ENCODE peak calls at places on chromosomes 7 and 10, in ten cellular contexts. One of them, this sample, is unnamed.

GRCh38 chr7:130151591-130152269 is 53.5 kb downstream of the TMEM209 start:
- DNase-seq in OCI-LY7: no peak
- DNase-seq in mesendoderm: no peak
- DNase-seq in Panc1: no peak
- DNase-seq in A549: no peak
- DNase-seq in WERI-Rb-1: no peak
- DNase-seq in PC-9: no peak
- DNase-seq in HCT116: no peak
- DNase-seq in CD8-positive, alpha-beta T cell: no peak
- DNase-seq in HL-60: peak; percentile 38
- DNase-seq in this sample: no peak

GRCh38 chr7:51060536-51060935 is 256.1 kb downstream of the COBL start:
- DNase-seq in CD8-positive, alpha-beta T cell: no peak
- DNase-seq in WERI-Rb-1: no peak
- DNase-seq in HCT116: no peak
- DNase-seq in mesendoderm: peak; percentile 50
- DNase-seq in A549: no peak
- DNase-seq in HL-60: no peak
- DNase-seq in PC-9: no peak
- DNase-seq in Panc1: no peak
- DNase-seq in OCI-LY7: no peak
- DNase-seq in this sample: no peak

GRCh38 chr10:72274730-72275350 is 1.1 kb downstream of the DDIT4 start:
- DNase-seq in OCI-LY7: peak; percentile 73
- DNase-seq in A549: peak; percentile 67
- DNase-seq in PC-9: peak; percentile 72
- DNase-seq in HCT116: no peak
- DNase-seq in WERI-Rb-1: peak; percentile 76
- DNase-seq in HL-60: no peak
- DNase-seq in CD8-positive, alpha-beta T cell: peak; percentile 83
- DNase-seq in mesendoderm: peak; percentile 65
- DNase-seq in Panc1: no peak
- DNase-seq in this sample: peak; percentile 59

GRCh38 chr10:43038783-43039628 is 37.9 kb upstream of the RET start:
- DNase-seq in CD8-positive, alpha-beta T cell: peak; percentile 37
- DNase-seq in HL-60: no peak
- DNase-seq in HCT116: no peak
- DNase-seq in OCI-LY7: no peak
- DNase-seq in mesendoderm: no peak
- DNase-seq in Panc1: no peak
- DNase-seq in A549: no peak
- DNase-seq in PC-9: no peak
- DNase-seq in WERI-Rb-1: no peak
- DNase-seq in this sample: no peak

GRCh38 chr10:62632071-62632809 is 172.3 kb upstream of the ADO start:
- DNase-seq in mesendoderm: no peak
- DNase-seq in Panc1: no peak
- DNase-seq in CD8-positive, alpha-beta T cell: peak; percentile 64
- DNase-seq in HL-60: peak; percentile 68
- DNase-seq in PC-9: no peak
- DNase-seq in HCT116: no peak
- DNase-seq in OCI-LY7: peak; percentile 85
- DNase-seq in WERI-Rb-1: no peak
- DNase-seq in A549: no peak
- DNase-seq in this sample: peak; percentile 66

GRCh38 chr10:4663162-4663992 is 162.6 kb upstream of the AKR1E2 start:
- DNase-seq in PC-9: peak; percentile 94
- DNase-seq in mesendoderm: peak; percentile 96
- DNase-seq in HCT116: peak; percentile 97
- DNase-seq in WERI-Rb-1: peak; percentile 66
- DNase-seq in A549: peak; percentile 85
- DNase-seq in OCI-LY7: peak; percentile 3
- DNase-seq in Panc1: peak; percentile 94
- DNase-seq in CD8-positive, alpha-beta T cell: no peak
- DNase-seq in HL-60: peak; percentile 16
- DNase-seq in this sample: peak; percentile 97

GRCh38 chr10:57031346-57031745 is 670.3 kb upstream of the ZWINT start:
- DNase-seq in A549: no peak
- DNase-seq in HL-60: no peak
- DNase-seq in PC-9: no peak
- DNase-seq in mesendoderm: no peak
- DNase-seq in HCT116: no peak
- DNase-seq in WERI-Rb-1: no peak
- DNase-seq in Panc1: no peak
- DNase-seq in CD8-positive, alpha-beta T cell: no peak
- DNase-seq in OCI-LY7: no peak
- DNase-seq in this sample: no peak

GRCh38 chr10:3452234-3452633 is 279.7 kb upstream of the PITRM1 start:
- DNase-seq in HCT116: no peak
- DNase-seq in WERI-Rb-1: no peak
- DNase-seq in A549: no peak
- DNase-seq in Panc1: no peak
- DNase-seq in PC-9: no peak
- DNase-seq in OCI-LY7: no peak
- DNase-seq in CD8-positive, alpha-beta T cell: no peak
- DNase-seq in mesendoderm: peak; percentile 77
- DNase-seq in HL-60: no peak
- DNase-seq in this sample: no peak

GRCh38 chr10:103448751-103449150 is 3.4 kb downstream of the CALHM2 start:
- DNase-seq in HCT116: no peak
- DNase-seq in PC-9: no peak
- DNase-seq in mesendoderm: peak; percentile 35
- DNase-seq in A549: no peak
- DNase-seq in HL-60: no peak
- DNase-seq in OCI-LY7: no peak
- DNase-seq in WERI-Rb-1: no peak
- DNase-seq in CD8-positive, alpha-beta T cell: no peak
- DNase-seq in Panc1: no peak
- DNase-seq in this sample: no peak

GRCh38 chr7:109343662-109344061 is 774.0 kb downstream of the DNAJB9 start:
- DNase-seq in Panc1: no peak
- DNase-seq in HL-60: no peak
- DNase-seq in CD8-positive, alpha-beta T cell: no peak
- DNase-seq in WERI-Rb-1: no peak
- DNase-seq in PC-9: no peak
- DNase-seq in HCT116: no peak
- DNase-seq in A549: no peak
- DNase-seq in OCI-LY7: no peak
- DNase-seq in mesendoderm: no peak
- DNase-seq in this sample: no peak

GRCh38 chr10:70866424-70866823 is 21.9 kb downstream of the PCBD1 start:
- DNase-seq in HCT116: no peak
- DNase-seq in WERI-Rb-1: no peak
- DNase-seq in Panc1: no peak
- DNase-seq in HL-60: peak; percentile 13
- DNase-seq in CD8-positive, alpha-beta T cell: no peak
- DNase-seq in mesendoderm: peak; percentile 11
- DNase-seq in PC-9: peak; percentile 96
- DNase-seq in A549: no peak
- DNase-seq in OCI-LY7: no peak
- DNase-seq in this sample: no peak

GRCh38 chr7:122682805-122683204 is 16.1 kb downstream of the RNF133 start:
- DNase-seq in A549: no peak
- DNase-seq in Panc1: no peak
- DNase-seq in WERI-Rb-1: no peak
- DNase-seq in mesendoderm: no peak
- DNase-seq in HL-60: no peak
- DNase-seq in CD8-positive, alpha-beta T cell: no peak
- DNase-seq in HCT116: no peak
- DNase-seq in PC-9: no peak
- DNase-seq in OCI-LY7: no peak
- DNase-seq in this sample: no peak

GRCh38 chr10:23643396-23643795 is 204.5 kb downstream of the OTUD1 start:
- DNase-seq in PC-9: no peak
- DNase-seq in Panc1: no peak
- DNase-seq in CD8-positive, alpha-beta T cell: no peak
- DNase-seq in mesendoderm: peak; percentile 71
- DNase-seq in WERI-Rb-1: no peak
- DNase-seq in A549: no peak
- DNase-seq in HL-60: peak; percentile 63
- DNase-seq in OCI-LY7: no peak
- DNase-seq in HCT116: no peak
- DNase-seq in this sample: peak; percentile 3

GRCh38 chr10:52484426-52485065 is 170.5 kb downstream of the DKK1 start:
- DNase-seq in CD8-positive, alpha-beta T cell: no peak
- DNase-seq in PC-9: no peak
- DNase-seq in OCI-LY7: no peak
- DNase-seq in HL-60: no peak
- DNase-seq in Panc1: no peak
- DNase-seq in WERI-Rb-1: no peak
- DNase-seq in A549: no peak
- DNase-seq in HCT116: no peak
- DNase-seq in mesendoderm: no peak
- DNase-seq in this sample: no peak

GRCh38 chr10:76125900-76126299 is 694.5 kb downstream of the LRMDA start:
- DNase-seq in CD8-positive, alpha-beta T cell: no peak
- DNase-seq in WERI-Rb-1: no peak
- DNase-seq in HL-60: no peak
- DNase-seq in A549: no peak
- DNase-seq in PC-9: no peak
- DNase-seq in OCI-LY7: no peak
- DNase-seq in mesendoderm: no peak
- DNase-seq in HCT116: no peak
- DNase-seq in Panc1: no peak
- DNase-seq in this sample: no peak

GRCh38 chr7:135782377-135782776 is 33.8 kb upstream of the FAM180A start:
- DNase-seq in A549: no peak
- DNase-seq in HCT116: no peak
- DNase-seq in CD8-positive, alpha-beta T cell: no peak
- DNase-seq in Panc1: no peak
- DNase-seq in OCI-LY7: no peak
- DNase-seq in PC-9: no peak
- DNase-seq in mesendoderm: no peak
- DNase-seq in HL-60: no peak
- DNase-seq in WERI-Rb-1: no peak
- DNase-seq in this sample: no peak

GRCh38 chr7:113370910-113371309 is 252.6 kb upstream of the SMIM30 start:
- DNase-seq in A549: no peak
- DNase-seq in mesendoderm: no peak
- DNase-seq in HCT116: no peak
- DNase-seq in CD8-positive, alpha-beta T cell: no peak
- DNase-seq in WERI-Rb-1: no peak
- DNase-seq in PC-9: no peak
- DNase-seq in OCI-LY7: no peak
- DNase-seq in HL-60: no peak
- DNase-seq in Panc1: no peak
- DNase-seq in this sample: no peak

GRCh38 chr10:35165811-35166210 is 39.2 kb downstream of the CREM start:
- DNase-seq in CD8-positive, alpha-beta T cell: no peak
- DNase-seq in A549: no peak
- DNase-seq in OCI-LY7: no peak
- DNase-seq in HCT116: no peak
- DNase-seq in PC-9: no peak
- DNase-seq in Panc1: no peak
- DNase-seq in WERI-Rb-1: no peak
- DNase-seq in mesendoderm: no peak
- DNase-seq in HL-60: no peak
- DNase-seq in this sample: no peak

GRCh38 chr10:28711079-28711478 is 33.8 kb downstream of the BAMBI start:
- DNase-seq in Panc1: no peak
- DNase-seq in A549: no peak
- DNase-seq in OCI-LY7: no peak
- DNase-seq in mesendoderm: no peak
- DNase-seq in CD8-positive, alpha-beta T cell: no peak
- DNase-seq in HCT116: no peak
- DNase-seq in WERI-Rb-1: no peak
- DNase-seq in PC-9: no peak
- DNase-seq in HL-60: no peak
- DNase-seq in this sample: no peak
- H3K27ac ChIP-seq in Panc1: no peak overlapping the region
- H3K27ac ChIP-seq in A549: no peak overlapping the region
- H3K27ac ChIP-seq in OCI-LY7: no peak overlapping the region
- H3K27ac ChIP-seq in mesendoderm: no peak overlapping the region
- H3K27ac ChIP-seq in CD8-positive, alpha-beta T cell: no peak overlapping the region
- H3K27ac ChIP-seq in HCT116: no peak overlapping the region
- H3K27ac ChIP-seq in WERI-Rb-1: no peak overlapping the region
- H3K27ac ChIP-seq in PC-9: no peak overlapping the region
- H3K27ac ChIP-seq in HL-60: no peak overlapping the region
- H3K27ac ChIP-seq in this sample: no peak overlapping the region

GRCh38 chr10:13421382-13421917 is 73.4 kb upstream of the SEPHS1 start:
- DNase-seq in HL-60: no peak
- DNase-seq in A549: no peak
- DNase-seq in HCT116: no peak
- DNase-seq in WERI-Rb-1: no peak
- DNase-seq in CD8-positive, alpha-beta T cell: no peak
- DNase-seq in PC-9: no peak
- DNase-seq in OCI-LY7: no peak
- DNase-seq in mesendoderm: no peak
- DNase-seq in Panc1: no peak
- DNase-seq in this sample: no peak
- H3K27ac ChIP-seq in HL-60: no peak overlapping the region
- H3K27ac ChIP-seq in A549: no peak overlapping the region
- H3K27ac ChIP-seq in HCT116: no peak overlapping the region
- H3K27ac ChIP-seq in WERI-Rb-1: no peak overlapping the region
- H3K27ac ChIP-seq in CD8-positive, alpha-beta T cell: no peak overlapping the region
- H3K27ac ChIP-seq in PC-9: no peak overlapping the region
- H3K27ac ChIP-seq in OCI-LY7: no peak overlapping the region
- H3K27ac ChIP-seq in mesendoderm: no peak overlapping the region
- H3K27ac ChIP-seq in Panc1: no peak overlapping the region
- H3K27ac ChIP-seq in this sample: no peak overlapping the region

GRCh38 chr10:124719213-124719851 is 24.8 kb downstream of the FAM53B start:
- DNase-seq in HCT116: no peak
- DNase-seq in WERI-Rb-1: peak; percentile 25
- DNase-seq in CD8-positive, alpha-beta T cell: peak; percentile 82
- DNase-seq in PC-9: peak; percentile 77
- DNase-seq in Panc1: no peak
- DNase-seq in mesendoderm: peak; percentile 63
- DNase-seq in HL-60: peak; percentile 66
- DNase-seq in A549: no peak
- DNase-seq in OCI-LY7: peak; percentile 81
- DNase-seq in this sample: peak; percentile 84
- H3K27ac ChIP-seq in HCT116: no peak overlapping the region
- H3K27ac ChIP-seq in WERI-Rb-1: peak overlapping the region; percentile 84
- H3K27ac ChIP-seq in CD8-positive, alpha-beta T cell: peak overlapping the region; percentile 59
- H3K27ac ChIP-seq in PC-9: no peak overlapping the region
- H3K27ac ChIP-seq in Panc1: no peak overlapping the region
- H3K27ac ChIP-seq in mesendoderm: no peak overlapping the region
- H3K27ac ChIP-seq in HL-60: peak overlapping the region; percentile 79
- H3K27ac ChIP-seq in A549: no peak overlapping the region
- H3K27ac ChIP-seq in OCI-LY7: peak overlapping the region; percentile 66
- H3K27ac ChIP-seq in this sample: peak overlapping the region; percentile 69

DNA sequence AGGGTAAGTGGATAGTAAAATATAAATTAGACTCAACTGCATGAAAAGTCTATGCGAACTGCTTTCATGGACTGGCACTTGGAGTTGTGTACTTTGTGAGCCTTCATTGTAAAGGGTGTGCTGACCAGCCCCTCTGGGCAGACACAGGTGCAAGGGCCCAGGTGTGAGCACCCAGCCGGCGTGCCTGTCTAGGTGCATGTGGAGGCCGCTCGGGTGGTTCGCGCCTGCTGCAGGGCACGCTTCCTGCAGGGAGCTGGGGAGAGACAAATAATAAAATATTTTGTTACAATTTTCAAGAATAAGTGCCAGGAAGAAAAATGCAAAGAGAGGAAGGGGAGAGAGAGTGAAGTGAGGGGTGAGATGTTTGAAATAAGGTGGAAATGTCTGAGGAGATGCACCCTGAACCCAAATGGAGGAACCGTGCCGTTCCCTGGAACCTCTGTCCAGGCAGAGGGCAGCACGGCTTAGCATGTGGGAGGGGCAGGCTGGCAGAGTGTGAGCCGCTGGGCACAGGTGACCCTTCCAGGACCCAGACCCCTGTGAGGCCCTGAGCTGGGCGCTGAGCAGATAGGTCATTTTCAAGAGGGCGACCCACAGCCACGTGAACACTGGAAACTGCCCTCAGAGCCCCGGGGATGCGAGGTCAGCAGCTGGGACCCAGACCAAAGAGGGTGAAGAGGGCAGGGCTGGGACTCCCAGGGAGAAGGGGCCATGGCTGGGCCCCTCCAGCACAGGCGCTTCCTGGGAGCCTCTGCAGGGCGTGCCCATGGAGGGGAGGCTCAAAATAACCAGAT is 28.7 kb downstream of the RNF32 start:
- DNase-seq in CD8-positive, alpha-beta T cell: no peak
- DNase-seq in WERI-Rb-1: no peak
- DNase-seq in Panc1: no peak
- DNase-seq in OCI-LY7: no peak
- DNase-seq in HCT116: no peak
- DNase-seq in HL-60: no peak
- DNase-seq in mesendoderm: no peak
- DNase-seq in PC-9: no peak
- DNase-seq in A549: no peak
- DNase-seq in this sample: no peak
- H3K27ac ChIP-seq in CD8-positive, alpha-beta T cell: no peak overlapping the region
- H3K27ac ChIP-seq in WERI-Rb-1: no peak overlapping the region
- H3K27ac ChIP-seq in Panc1: no peak overlapping the region
- H3K27ac ChIP-seq in OCI-LY7: no peak overlapping the region
- H3K27ac ChIP-seq in HCT116: no peak overlapping the region
- H3K27ac ChIP-seq in HL-60: no peak overlapping the region
- H3K27ac ChIP-seq in mesendoderm: no peak overlapping the region
- H3K27ac ChIP-seq in PC-9: no peak overlapping the region
- H3K27ac ChIP-seq in A549: no peak overlapping the region
- H3K27ac ChIP-seq in this sample: no peak overlapping the region